ENCODE peak calls at places on chromosomes 11 and 22, in seven cellular contexts. V is Daoy; F is neural crest cell; J is CD4-positive, alpha-beta memory T cell; W is left cardiac atrium; N is HTR-8/SVneo; D is chondrocyte. Q is an unnamed sample.

GRCh38 chr11:23288001-23288783 is 427.9 kb upstream of the CCDC179 start:
- DNase-seq in N (peak), F (no peak), V (no peak), D (no peak), W (no peak), J (no peak), Q (no peak)

GRCh38 chr22:23266780-23267179 is 86.5 kb downstream of the BCR start:
- DNase-seq in V (no peak), J (no peak), F (no peak), D (no peak), N (no peak), W (no peak), Q (no peak)

GRCh38 chr22:30000566-30000965 is 79.7 kb upstream of the HORMAD2 start:
- DNase-seq in N (no peak), V (peak), W (no peak), F (no peak), J (no peak), D (no peak), Q (no peak)

GRCh38 chr22:47165338-47165931 is 403.0 kb downstream of the TBC1D22A start:
- DNase-seq in D (no peak), V (no peak), N (no peak), J (no peak), W (no peak), F (no peak), Q (peak)

GRCh38 chr11:126341760-126342161 is 13.7 kb upstream of the ST3GAL4 start:
- DNase-seq in D (peak), J (no peak), N (peak), V (peak), W (no peak), F (no peak), Q (peak)

GRCh38 chr11:20374746-20375305 is 11.3 kb downstream of the HTATIP2 start:
- DNase-seq in D (no peak), N (no peak), V (peak), W (no peak), F (no peak), J (no peak), Q (no peak)

GRCh38 chr22:48268293-48268692 is 1505.8 kb downstream of the TBC1D22A start:
- DNase-seq in D (no peak), V (no peak), W (no peak), F (no peak), J (no peak), N (no peak), Q (no peak)

GRCh38 chr11:77035580-77035979 is 1.4 kb downstream of the B3GNT6 start:
- DNase-seq in W (no peak), N (no peak), J (no peak), F (no peak), D (no peak), V (no peak), Q (no peak)

GRCh38 chr22:29096736-29097669 is 24.2 kb downstream of the KREMEN1 start:
- DNase-seq in V (no peak), F (peak), J (no peak), W (no peak), N (no peak), D (no peak), Q (no peak)

GRCh38 chr11:17639091-17639490 is 80.3 kb upstream of the MYOD1 start:
- DNase-seq in J (no peak), V (no peak), W (no peak), F (no peak), D (no peak), N (no peak), Q (no peak)

GRCh38 chr11:72813740-72814138 is 472 bp upstream of the ATG16L2 start:
- DNase-seq in D (peak), J (peak), F (no peak), W (peak), V (peak), N (peak), Q (peak)

GRCh38 chr11:119218141-119218878 is 12.2 kb downstream of the CBL start:
- DNase-seq in D (no peak), F (no peak), V (peak), N (peak), W (no peak), J (no peak), Q (no peak)

GRCh38 chr11:75767228-75767572 is 1.4 kb upstream of the DGAT2 start:
- DNase-seq in D (no peak), W (no peak), F (no peak), N (no peak), J (no peak), V (no peak), Q (no peak)

GRCh38 chr11:128365044-128365443 is 222.3 kb downstream of the ETS1 start:
- DNase-seq in F (no peak), W (no peak), D (no peak), J (no peak), V (peak), N (peak), Q (no peak)

GRCh38 chr11:84498016-84498415 is 1129.1 kb downstream of the DLG2 start:
- DNase-seq in J (no peak), V (no peak), N (no peak), F (no peak), W (peak), D (no peak), Q (no peak)